ENCODE peak calls at places on chromosomes 1 and 21, in four cellular contexts. H is HCT116, Q is foreskin fibroblast, C is body of pancreas. M is an unnamed sample.
A peak's percentile ranks its signal among the peaks of the same experiment; 100 is the strongest.

GRCh38 chr1:223319373-223319772 is 44.6 kb downstream of the SUSD4 start:
- DNase-seq in H (no peak), Q (no peak), C (no peak), M (peak; percentile 84)

GRCh38 chr1:155322571-155322952 is 1.9 kb downstream of the RUSC1 start:
- DNase-seq in H (no peak), Q (no peak), C (no peak), M (peak; percentile 16)

GRCh38 chr1:245086389-245086969 is 68.3 kb upstream of the KIF26B start:
- DNase-seq in H (no peak), Q (peak; percentile 60), C (no peak), M (peak; percentile 88)

GRCh38 chr1:31788825-31789256 is 24.7 kb upstream of the ADGRB2 start:
- DNase-seq in H (no peak), Q (peak; percentile 67), C (no peak), M (peak; percentile 68)

GRCh38 chr1:55504306-55504706 is 289.1 kb upstream of the USP24 start:
- DNase-seq in H (no peak), Q (no peak), C (no peak), M (no peak)

GRCh38 chr1:201573030-201573429 is 34.1 kb downstream of the NAV1 start:
- DNase-seq in H (no peak), Q (no peak), C (no peak), M (no peak)

GRCh38 chr21:31446206-31446900 is 102.3 kb upstream of the TIAM1 start:
- DNase-seq in H (no peak), Q (no peak), C (no peak), M (no peak)

GRCh38 chr1:9481048-9481447 is 58.2 kb upstream of the SLC25A33 start:
- DNase-seq in H (no peak), Q (no peak), C (no peak), M (peak; percentile 37)

GRCh38 chr1:63701187-63701586 is 72.6 kb upstream of the ROR1 start:
- DNase-seq in H (no peak), Q (no peak), C (peak; percentile 73), M (no peak)

GRCh38 chr1:59379028-59379728 is 82.3 kb downstream of the FGGY start:
- DNase-seq in H (no peak), Q (no peak), C (no peak), M (peak; percentile 70)

GRCh38 chr1:164240081-164240480 is 318.9 kb upstream of the PBX1 start:
- DNase-seq in H (no peak), Q (no peak), C (peak; percentile 41), M (peak; percentile 18)
- TF ChIP-seq CTCF in H (no peak), Q (no peak), C (peak; percentile 58), M (peak; percentile 33)

DNA sequence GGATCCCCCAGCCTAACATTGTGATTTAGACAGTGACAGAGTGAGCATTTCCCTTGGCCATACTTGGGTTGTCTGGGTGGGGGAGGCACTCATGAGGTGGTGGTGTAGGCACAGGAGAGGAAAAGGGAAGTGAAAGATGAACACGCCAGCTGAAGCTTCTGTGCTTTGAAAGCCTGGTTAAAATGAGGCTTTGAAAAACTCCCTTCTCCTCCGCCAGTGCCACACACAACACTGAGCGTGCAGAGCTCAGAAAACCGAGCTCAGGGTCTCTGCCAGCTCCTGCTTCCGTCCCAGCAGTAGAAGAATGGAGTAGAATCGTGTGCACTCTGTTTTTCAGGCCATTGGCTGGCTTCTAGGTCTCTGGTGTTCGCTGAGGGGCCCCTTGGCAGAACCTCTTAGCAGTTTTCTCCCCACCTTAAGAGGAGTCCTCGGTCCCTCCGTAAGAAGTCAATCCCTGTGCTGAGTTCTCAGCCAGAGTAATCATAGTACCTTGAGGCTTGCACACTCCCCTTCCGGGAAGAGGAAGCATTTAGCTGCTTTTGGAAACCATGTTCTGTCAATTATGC is 12.9 kb downstream of the PLEKHM2 start:
- DNase-seq in H (no peak), Q (no peak), C (no peak), M (no peak)
- H3K4me3 ChIP-seq in H (no peak overlapping the region), Q (no peak overlapping the region), C (no peak overlapping the region), M (no peak overlapping the region)

GRCh38 chr21:45768741-45769049 is 125.2 kb downstream of the PCBP3 start:
- DNase-seq in H (no peak), Q (no peak), C (no peak), M (no peak)
- TF ChIP-seq CTCF in H (no peak), Q (no peak), C (no peak), M (no peak)

GRCh38 chr1:200043330-200043668 is 15.8 kb downstream of the NR5A2 start:
- DNase-seq in H (no peak), Q (no peak), C (no peak), M (no peak)
- H3K4me3 ChIP-seq in H (no peak overlapping the region), Q (no peak overlapping the region), C (peak overlapping the region; percentile 84), M (no peak overlapping the region)

GRCh38 chr21:33374874-33375644 is 28.2 kb upstream of the IFNGR2 start:
- DNase-seq in H (no peak), Q (no peak), C (no peak), M (no peak)
- TF ChIP-seq CTCF in H (no peak), Q (no peak), C (no peak), M (no peak)

GRCh38 chr1:40384413-40384762 is 10.9 kb downstream of the SMAP2 start:
- DNase-seq in H (no peak), Q (no peak), C (peak; percentile 29), M (no peak)
- H3K4me3 ChIP-seq in H (no peak overlapping the region), Q (no peak overlapping the region), C (no peak overlapping the region), M (no peak overlapping the region)

GRCh38 chr21:43917515-43918384 is 52.7 kb downstream of the AGPAT3 start:
- DNase-seq in H (peak; percentile 15), Q (no peak), C (no peak), M (peak; percentile 33)
- TF ChIP-seq CTCF in H (peak; percentile 25), Q (no peak), C (peak; percentile 8), M (peak; percentile 36)

GRCh38 chr1:27527857-27528700 is 38.1 kb upstream of the WASF2 start:
- DNase-seq in H (no peak), Q (no peak), C (peak; percentile 50), M (peak; percentile 83)

GRCh38 chr1:27529638-27530018 is 39.7 kb upstream of the WASF2 start:
- DNase-seq in H (no peak), Q (no peak), C (no peak), M (no peak)

GRCh38 chr1:27527223-27527856 is 37.4 kb upstream of the WASF2 start:
- DNase-seq in H (no peak), Q (peak; percentile 49), C (no peak), M (peak; percentile 50)

GRCh38 chr1:27530192-27530591 is 40.2 kb upstream of the WASF2 start:
- DNase-seq in H (no peak), Q (no peak), C (no peak), M (no peak)

DNA sequence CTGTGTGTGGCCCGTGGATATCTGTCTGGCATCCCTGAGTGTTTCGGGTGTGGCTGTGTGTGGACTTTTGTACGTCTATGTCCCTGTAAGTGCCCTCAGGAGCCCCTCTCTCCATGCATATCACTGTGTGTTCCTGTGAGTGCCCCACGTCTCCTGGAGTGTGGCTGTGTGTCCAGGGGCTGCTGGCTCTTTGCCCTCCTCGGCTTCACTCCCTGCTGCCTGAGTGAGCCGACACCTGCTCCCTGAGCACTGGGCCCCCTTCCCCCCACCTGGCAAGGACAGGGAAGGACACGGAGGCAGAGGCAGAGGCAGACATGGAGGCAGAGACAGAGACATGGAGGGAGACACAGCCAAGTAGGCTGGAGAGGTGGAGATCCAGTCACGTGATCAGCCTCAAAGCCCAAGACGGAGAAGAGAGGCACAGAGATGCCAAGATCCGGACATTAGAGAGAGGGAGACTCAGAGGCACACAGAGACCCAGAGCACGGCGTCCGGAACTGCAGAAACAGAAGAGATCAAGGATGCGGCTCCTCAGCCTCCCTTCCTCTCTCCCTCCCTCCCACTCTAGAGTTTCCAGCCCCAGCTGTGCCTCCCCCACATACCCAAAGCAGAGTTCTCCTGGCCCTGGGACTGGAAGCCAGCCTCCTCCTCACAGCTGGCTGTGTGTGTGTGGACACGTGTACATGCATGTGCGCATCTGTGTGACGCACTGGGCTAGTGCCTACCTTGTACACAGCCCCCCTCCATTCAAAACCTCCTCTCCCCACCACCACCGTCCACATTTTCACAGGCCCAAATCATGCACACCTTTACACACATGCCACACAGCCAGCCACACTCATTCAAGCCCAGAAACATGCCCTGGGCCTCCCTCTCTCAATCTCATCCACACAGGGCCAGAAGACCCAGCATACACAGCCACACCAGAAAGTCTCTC is 39.0 kb upstream of the WASF2 start:
- DNase-seq in H (no peak), Q (peak; percentile 72), C (no peak), M (peak; percentile 59)
- H3K4me3 ChIP-seq in H (peak overlapping the region; percentile 57), Q (no peak overlapping the region), C (no peak overlapping the region), M (no peak overlapping the region)

DNA sequence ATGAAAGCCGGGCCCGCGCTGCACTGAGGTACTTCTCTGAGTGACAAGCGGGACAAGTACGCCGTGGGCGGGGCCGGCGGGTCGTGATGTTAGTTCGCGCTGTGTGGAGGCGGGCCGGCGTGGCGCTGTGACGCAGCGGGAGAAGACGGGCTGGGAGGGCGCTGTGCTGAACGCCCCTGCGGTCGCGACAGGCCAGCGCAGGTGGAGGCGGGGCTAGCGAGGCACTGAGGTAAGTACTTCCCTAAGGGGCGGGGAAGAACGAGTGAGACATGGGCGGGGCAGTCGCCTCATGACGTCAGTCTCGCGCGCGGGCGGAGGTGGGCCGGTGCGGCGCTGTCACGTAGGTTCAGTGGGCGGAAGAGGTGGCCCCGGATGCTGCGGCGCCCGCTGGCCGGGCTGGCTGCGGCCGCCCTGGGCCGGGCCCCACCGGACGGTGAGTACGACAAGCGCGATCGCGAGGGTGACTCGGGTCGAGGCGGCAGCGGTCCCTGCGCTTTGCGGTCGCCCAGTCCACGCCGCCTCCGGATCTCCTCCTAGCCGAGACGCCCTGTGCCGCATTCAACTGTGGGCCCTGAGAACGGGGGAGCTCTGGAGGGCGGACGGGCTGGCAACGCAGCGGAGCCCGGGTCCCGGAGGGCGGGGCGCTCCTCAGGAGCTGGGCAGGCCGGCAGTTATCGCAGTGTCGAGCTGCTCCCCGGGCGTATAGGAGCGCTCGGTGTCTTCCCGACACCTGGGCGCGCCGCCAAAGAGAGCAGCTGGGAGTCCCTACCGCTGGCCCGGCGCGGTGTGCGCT is at the start of gene GUK1:
- DNase-seq in H (peak; percentile 100), Q (peak; percentile 100), C (peak; percentile 100), M (peak; percentile 100)
- TF ChIP-seq CTCF in H (no peak), Q (peak; percentile 1), C (peak; percentile 63), M (peak; percentile 19)